ENCODE peak calls at places on chromosome 5, in six cellular contexts. H is epithelial cell of esophagus; S is AG04450; K is body of pancreas; N is H9; V is stimulated activated naive CD8-positive, alpha-beta T cell treated with anti-CD3 and anti-CD28 coated beads, Interleukin-15, Interleukin-2, amounts not matched to agents 100 U/mL and 50 U/mL, for 24 hours. D is an unnamed sample.

GRCh38 chr5:66554211-66554610 is 42.0 kb upstream of the MAST4 start:
- DNase-seq in V (peak), S (no peak), H (peak), N (no peak), K (no peak), D (peak)

GRCh38 chr5:141186897-141187512 is at the start of gene PCDHB9:
- DNase-seq in K (peak), N (peak), S (no peak), H (no peak), V (peak), D (peak)

GRCh38 chr5:172504736-172505402 is 50.5 kb upstream of the SH3PXD2B start:
- DNase-seq in S (no peak), N (peak), V (no peak), H (no peak), K (peak), D (no peak)

GRCh38 chr5:12214631-12215030 is 310.4 kb upstream of the CTNND2 start:
- DNase-seq in S (no peak), V (no peak), N (no peak), K (no peak), H (peak), D (no peak)

GRCh38 chr5:171342362-171343111 is 33.5 kb downstream of the TLX3 start:
- DNase-seq in V (peak), H (peak), N (peak), S (peak), K (peak), D (peak)

GRCh38 chr5:68149189-68149588 is 66.4 kb upstream of the PIK3R1 start:
- DNase-seq in V (no peak), K (no peak), N (no peak), H (peak), S (peak), D (no peak)

GRCh38 chr5:153654892-153655520 is 164.5 kb downstream of the GRIA1 start:
- DNase-seq in S (no peak), V (no peak), N (no peak), K (no peak), H (no peak), D (no peak)

GRCh38 chr5:168532471-168532870 is 3.4 kb downstream of the FBLL1 start:
- DNase-seq in H (no peak), S (no peak), K (no peak), V (no peak), N (peak), D (no peak)

GRCh38 chr5:141608557-141608956 is 10.2 kb downstream of the DIAPH1 start:
- DNase-seq in K (no peak), H (no peak), V (no peak), N (no peak), S (no peak), D (no peak)

GRCh38 chr5:172891716-172892421 is 57.8 kb downstream of the ERGIC1 start:
- DNase-seq in K (peak), S (no peak), H (no peak), N (no peak), V (no peak), D (no peak)

GRCh38 chr5:43772601-43773031 is 169.6 kb downstream of the NNT start:
- DNase-seq in K (no peak), S (no peak), V (no peak), H (peak), N (no peak), D (no peak)

GRCh38 chr5:43309657-43310056 is 3.6 kb downstream of the HMGCS1 start:
- DNase-seq in V (no peak), K (no peak), H (peak), S (no peak), N (no peak), D (no peak)

GRCh38 chr5:1836891-1837880 is 36.0 kb downstream of the NDUFS6 start:
- DNase-seq in H (no peak), N (no peak), K (no peak), V (no peak), S (no peak), D (no peak)

GRCh38 chr5:165497707-165498106 is 1992.3 kb downstream of the MAT2B start:
- DNase-seq in V (no peak), H (peak), N (peak), S (no peak), K (peak), D (no peak)

GRCh38 chr5:16593630-16594029 is 23.2 kb downstream of the RETREG1 start:
- DNase-seq in N (no peak), K (no peak), S (no peak), V (no peak), H (no peak), D (no peak)

D was measured in activated naive CD4-positive, alpha-beta T cell treated with anti-CD3 and anti-CD28 coated beads for 36 hours.